ENCODE peak calls at places on chromosomes 3 and 15, in five cellular contexts. H is NCI-H774; E is stimulated activated CD8-positive, alpha-beta memory T cell treated with anti-CD3 and anti-CD28 coated beads, Interleukin-4, amount 100 ng/mL, for 1 hour; K is EL; O is cardiac muscle cell. Q is an unnamed sample.
A peak's percentile ranks its signal among the peaks of the same experiment; 100 is the strongest.

GRCh38 chr3:147034359-147034758 is 372.0 kb downstream of the ZIC4 start:
- DNase-seq in H (no peak), E (no peak), K (no peak), O (no peak), Q (no peak)

GRCh38 chr3:70989174-70989573 is 594.4 kb downstream of the FOXP1 start:
- DNase-seq in H (no peak), E (no peak), K (peak; percentile 67), O (no peak), Q (no peak)

GRCh38 chr3:146640361-146640760 is 35.2 kb upstream of the PLSCR5 start:
- DNase-seq in H (no peak), E (no peak), K (no peak), O (no peak), Q (no peak)

GRCh38 chr15:53307952-53308624 is 451.4 kb downstream of the WDR72 start:
- DNase-seq in H (no peak), E (no peak), K (no peak), O (no peak), Q (no peak)

GRCh38 chr15:77541421-77542181 is 91.1 kb downstream of the LINGO1 start:
- DNase-seq in H (no peak), E (no peak), K (peak; percentile 21), O (no peak), Q (no peak)

GRCh38 chr3:161890147-161890625 is 393.6 kb downstream of the OTOL1 start:
- DNase-seq in H (no peak), E (no peak), K (peak; percentile 96), O (no peak), Q (peak; percentile 99)

GRCh38 chr3:171185359-171185758 is 158.8 kb upstream of the SLC2A2 start:
- DNase-seq in H (no peak), E (no peak), K (no peak), O (peak; percentile 21), Q (no peak)

GRCh38 chr15:95848126-95848525 is 482.4 kb upstream of the NR2F2 start:
- DNase-seq in H (no peak), E (no peak), K (no peak), O (no peak), Q (no peak)

GRCh38 chr15:65032823-65033537 is 3.5 kb upstream of the MTFMT start:
- DNase-seq in H (peak; percentile 50), E (no peak), K (peak; percentile 79), O (peak; percentile 85), Q (no peak)